ENCODE peak calls at places on chromosomes 13 and 19, in four cellular contexts. Y is cardiac fibroblast, C is mesothelial cell of epicardium, H is neural progenitor cell. L is an unnamed sample.

GRCh38 chr13:109545964-109546363 is 240.4 kb downstream of the IRS2 start:
- DNase-seq in Y (no peak), H (peak; percentile 33), C (no peak), L (no peak)

GRCh38 chr19:4811328-4812131 is 20.0 kb downstream of the TICAM1 start:
- DNase-seq in C (peak; percentile 86), Y (peak; percentile 74), H (peak; percentile 72), L (peak; percentile 90)

GRCh38 chr19:47778954-47779351 is 450 bp downstream of the SELENOW start:
- DNase-seq in Y (no peak), H (peak; percentile 33), C (no peak), L (no peak)

GRCh38 chr19:49560358-49560900 is 19.9 kb downstream of the NOSIP start:
- DNase-seq in H (no peak), Y (no peak), C (no peak), L (no peak)

GRCh38 chr19:2327773-2328400 is 499 bp downstream of the LSM7 start:
- DNase-seq in Y (peak; percentile 81), C (no peak), H (peak; percentile 80), L (no peak)

GRCh38 chr19:19661675-19662251 is 1.7 kb downstream of the ATP13A1 start:
- DNase-seq in Y (no peak), C (no peak), H (peak; percentile 87), L (no peak)

GRCh38 chr19:39196320-39196719 is 444 bp upstream of the NCCRP1 start:
- DNase-seq in H (peak; percentile 77), Y (no peak), C (no peak), L (no peak)

GRCh38 chr13:113413178-113413897 is 40.0 kb downstream of the ADPRHL1 start:
- DNase-seq in Y (no peak), H (no peak), C (no peak), L (no peak)

GRCh38 chr13:28320884-28321574 is 173.9 kb downstream of the FLT1 start:
- DNase-seq in H (no peak), C (no peak), Y (no peak), L (no peak)

GRCh38 chr13:22789027-22789593 is 391.7 kb upstream of the SGCG start:
- DNase-seq in H (no peak), C (no peak), Y (no peak), L (no peak)

GRCh38 chr13:50149932-50150331 is 134.7 kb downstream of the KCNRG start:
- DNase-seq in C (no peak), H (no peak), Y (no peak), L (no peak)

GRCh38 chr13:95660981-95661581 is 15.9 kb upstream of the DNAJC3 start:
- DNase-seq in C (no peak), Y (peak; percentile 75), H (peak; percentile 56), L (no peak)

GRCh38 chr13:113139580-113139979 is 17.0 kb downstream of the F10 start:
- DNase-seq in Y (no peak), C (no peak), H (no peak), L (no peak)

GRCh38 chr19:1446713-1447564 is 3.0 kb upstream of the APC2 start:
- DNase-seq in C (no peak), H (peak; percentile 79), Y (no peak), L (peak; percentile 14)

GRCh38 chr19:39372047-39372802 is 18.7 kb downstream of the PAF1 start:
- DNase-seq in Y (peak; percentile 91), H (no peak), C (no peak), L (no peak)

GRCh38 chr19:9456018-9456689 is 20.8 kb upstream of the ZNF266 start:
- DNase-seq in H (no peak), C (no peak), Y (no peak), L (no peak)

GRCh38 chr13:30796833-30797601 is 61.7 kb downstream of the ALOX5AP start:
- DNase-seq in H (no peak), Y (peak; percentile 25), C (no peak), L (no peak)

GRCh38 chr13:111129465-111130110 is 14.5 kb downstream of the ARHGEF7 start:
- DNase-seq in Y (no peak), H (no peak), C (no peak), L (no peak)

GRCh38 chr19:45927565-45928261 is 13.1 kb upstream of the NANOS2 start:
- DNase-seq in C (peak; percentile 93), H (peak; percentile 98), Y (peak; percentile 93), L (peak; percentile 76)
- TF ChIP-seq CTCF in C (no peak), H (no peak), Y (no peak), L (no peak)

DNA sequence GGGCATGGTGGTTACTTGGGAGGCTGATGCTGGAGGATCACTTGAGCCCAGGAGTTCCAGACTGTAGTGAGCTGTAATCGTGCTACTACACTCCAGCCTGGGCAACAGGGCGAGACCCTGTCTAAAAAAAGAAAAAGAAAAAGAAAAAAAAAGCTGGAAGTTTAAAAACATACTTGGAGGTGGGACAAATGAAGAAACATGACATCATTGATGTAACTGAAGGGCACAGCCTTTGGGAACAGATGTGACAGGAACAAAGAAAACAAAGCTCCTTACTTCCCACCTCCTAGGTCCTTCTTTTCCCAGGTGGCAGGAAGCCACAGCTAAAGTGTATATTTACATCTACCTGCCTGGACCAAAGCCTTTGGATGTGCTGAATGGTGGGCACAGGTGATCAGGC is 1.9 kb downstream of the PEX11G start:
- DNase-seq in H (no peak), C (no peak), Y (no peak), L (no peak)
- TF ChIP-seq CTCF in H (no peak), C (no peak), Y (no peak), L (no peak)

DNA sequence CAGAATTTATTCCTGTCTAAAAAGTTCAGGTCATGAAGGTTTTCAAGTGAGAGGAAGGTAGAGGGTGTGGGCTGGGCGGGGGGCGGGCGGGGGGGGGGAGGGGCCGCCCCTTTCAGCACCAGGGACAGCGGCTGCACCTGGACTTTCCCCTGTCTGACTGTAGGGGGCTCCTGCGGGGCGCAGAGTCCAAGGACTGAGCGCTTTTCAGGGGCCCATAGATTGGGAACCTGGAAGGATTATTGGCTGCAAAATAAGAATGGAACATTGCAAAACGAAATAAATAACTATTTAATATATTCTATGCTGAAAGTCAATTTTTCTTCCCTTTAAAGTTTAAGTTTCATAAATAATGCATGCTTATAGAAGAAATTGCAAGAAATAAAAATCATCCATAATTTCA is 8.9 kb upstream of the CYP4F3 start:
- DNase-seq in C (no peak), Y (peak; percentile 8), H (peak; percentile 6), L (no peak)
- TF ChIP-seq CTCF in C (no peak), Y (peak; percentile 42), H (peak; percentile 23), L (no peak)

DNA sequence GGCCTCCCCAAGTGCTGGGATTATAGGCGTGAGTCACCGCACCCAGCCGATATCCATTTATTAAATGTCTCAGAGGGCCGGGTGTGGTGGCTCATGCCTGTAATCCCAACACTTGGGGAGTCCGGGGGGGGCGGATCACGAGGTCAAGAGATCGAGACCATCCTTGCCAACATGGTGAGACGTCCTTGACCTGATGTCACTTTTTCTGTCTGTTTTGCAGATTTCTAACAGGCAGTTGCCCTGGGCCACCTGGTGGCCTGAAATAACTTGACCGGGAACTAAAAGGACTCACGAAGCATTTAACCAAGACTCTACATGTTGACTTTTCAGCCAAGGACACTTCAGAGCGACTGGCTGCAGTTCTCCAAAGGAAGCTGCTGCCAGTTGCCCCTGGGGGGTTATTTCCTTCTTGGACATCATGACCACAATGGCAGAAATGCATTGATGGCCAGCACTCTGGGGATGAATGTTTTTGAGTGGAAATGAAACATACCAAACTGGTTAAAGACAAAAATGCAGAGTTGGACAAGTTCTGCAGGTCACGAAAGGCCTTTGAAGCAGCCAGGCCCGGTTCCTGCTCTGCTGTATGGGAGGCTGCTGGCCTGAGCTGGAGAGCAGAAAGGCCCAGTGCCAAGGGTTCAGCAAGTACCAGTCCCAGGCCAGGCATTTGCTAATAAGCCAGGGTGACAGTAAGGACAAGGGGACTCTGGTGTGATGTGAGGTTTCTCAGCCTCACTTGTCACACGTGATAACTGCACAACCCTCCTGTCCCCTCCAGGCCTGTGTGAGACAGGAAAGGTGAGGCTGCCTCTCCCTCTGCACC is 8.3 kb downstream of the ZNF837 start:
- DNase-seq in C (no peak), Y (no peak), H (no peak), L (no peak)
- TF ChIP-seq CTCF in C (peak; percentile 30), Y (peak; percentile 13), H (no peak), L (no peak)

GRCh38 chr19:17997969-17998826 is 9.8 kb upstream of the ARRDC2 start:
- DNase-seq in C (no peak), Y (peak; percentile 71), H (peak; percentile 43), L (no peak)
- TF ChIP-seq CTCF in C (peak; percentile 27), Y (peak; percentile 25), H (peak; percentile 41), L (no peak)

GRCh38 chr13:76884167-76884566 is 2.0 kb downstream of the KCTD12 start:
- DNase-seq in H (peak; percentile 49), C (no peak), Y (peak; percentile 53), L (no peak)
- TF ChIP-seq CTCF in H (peak; percentile 45), C (no peak), Y (peak; percentile 44), L (no peak)

DNA sequence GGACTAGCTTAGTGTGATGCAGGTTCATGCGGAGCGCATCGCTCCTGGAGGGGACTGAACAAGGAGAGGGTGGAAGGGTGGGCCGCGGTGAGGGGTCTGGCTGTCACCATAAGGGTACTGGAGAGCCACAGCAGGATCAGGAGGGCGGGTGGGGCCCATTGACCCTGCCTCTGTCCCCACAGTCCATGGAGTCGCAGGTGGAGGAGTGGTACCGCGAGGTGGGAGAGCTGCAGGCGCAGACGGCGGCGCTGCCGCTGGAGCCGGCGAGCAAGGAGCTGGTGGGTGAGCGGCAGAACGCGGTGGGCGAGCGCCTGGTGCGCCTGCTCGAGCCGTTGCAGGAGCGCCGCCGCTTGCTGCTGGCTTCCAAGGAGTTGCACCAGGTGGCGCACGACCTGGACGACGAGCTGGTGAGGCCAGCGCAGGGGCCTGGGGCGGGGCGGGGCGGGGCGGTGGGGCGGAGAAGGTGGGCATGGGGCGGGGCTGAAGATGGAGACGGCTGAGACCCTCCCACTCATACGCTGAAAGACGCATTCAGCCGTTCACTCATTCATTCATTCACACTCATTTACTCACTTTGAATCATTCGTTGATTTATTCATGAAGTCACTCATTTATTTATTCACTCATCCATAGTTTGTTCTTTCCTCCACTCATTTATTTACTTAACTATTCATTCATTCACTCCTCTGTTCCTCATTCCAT is 27.5 kb upstream of the SHKBP1 start:
- DNase-seq in H (peak; percentile 96), Y (peak; percentile 45), C (peak; percentile 85), L (peak; percentile 52)
- TF ChIP-seq CTCF in H (peak; percentile 70), Y (peak; percentile 47), C (peak; percentile 30), L (no peak)

GRCh38 chr19:15249560-15249874 is 17.3 kb upstream of the EPHX3 start:
- DNase-seq in Y (no peak), C (no peak), H (no peak), L (no peak)

GRCh38 chr19:15248648-15249559 is 16.7 kb upstream of the EPHX3 start:
- DNase-seq in C (no peak), H (no peak), Y (peak; percentile 94), L (no peak)

GRCh38 chr19:15251010-15251748 is 18.9 kb upstream of the EPHX3 start:
- DNase-seq in C (no peak), H (no peak), Y (peak; percentile 83), L (no peak)

GRCh38 chr19:15250635-15250993 is 18.4 kb upstream of the EPHX3 start:
- DNase-seq in C (no peak), H (no peak), Y (no peak), L (no peak)

GRCh38 chr19:15249912-15250634 is 17.8 kb upstream of the EPHX3 start:
- DNase-seq in H (peak; percentile 24), Y (peak; percentile 92), C (no peak), L (no peak)
- TF ChIP-seq CTCF in H (no peak), Y (no peak), C (no peak), L (no peak)

GRCh38 chr19:21912654-21913053 is 76.7 kb upstream of the ZNF43 start:
- DNase-seq in C (no peak), H (no peak), Y (no peak), L (no peak)
- TF ChIP-seq CTCF in C (no peak), H (no peak), Y (no peak), L (no peak)